ENCODE peak calls at places on chromosomes 2 and 18, in five cellular contexts. L is cerebellar cortex, B is adipocyte, D is naive B cell, E is iPS-NIHi11. G is an unnamed sample.

GRCh38 chr2:36380624-36381481 is 25.3 kb downstream of the CRIM1 start:
- DNase-seq in L (no peak), B (no peak), D (no peak), E (peak), G (peak)

GRCh38 chr18:14965553-14965952 is 217.6 kb downstream of the ANKRD30B start:
- DNase-seq in L (no peak), B (no peak), D (no peak), E (no peak), G (no peak)

GRCh38 chr18:12821408-12821807 is 62.6 kb downstream of the PTPN2 start:
- DNase-seq in L (no peak), B (no peak), D (no peak), E (peak), G (peak)

GRCh38 chr2:9656270-9656766 is 25.5 kb upstream of the YWHAQ start:
- DNase-seq in L (no peak), B (peak), D (no peak), E (peak), G (peak)

GRCh38 chr2:1739961-1740713 is 4.2 kb downstream of the PXDN start:
- DNase-seq in L (no peak), B (no peak), D (no peak), E (no peak), G (peak)

GRCh38 chr2:175889557-175890355 is 112.3 kb downstream of the LNPK start:
- DNase-seq in L (no peak), B (peak), D (no peak), E (no peak), G (no peak)

GRCh38 chr18:79972720-79973119 is 8.3 kb downstream of the HSBP1L1 start:
- DNase-seq in L (no peak), B (no peak), D (no peak), E (no peak), G (no peak)

GRCh38 chr2:44937688-44938240 is 3.7 kb upstream of the SIX3 start:
- DNase-seq in L (no peak), B (no peak), D (no peak), E (no peak), G (peak)

GRCh38 chr18:845152-845819 is 33.2 kb upstream of the YES1 start:
- DNase-seq in L (no peak), B (peak), D (no peak), E (no peak), G (no peak)

GRCh38 chr2:44952143-44952805 is 10.8 kb downstream of the SIX3 start:
- DNase-seq in L (peak), B (peak), D (peak), E (peak), G (peak)

GRCh38 chr18:4096501-4096900 is 358.6 kb downstream of the DLGAP1 start:
- DNase-seq in L (no peak), B (no peak), D (no peak), E (no peak), G (no peak)

GRCh38 chr2:96816836-96817702 is 1.0 kb downstream of the CNNM3 start:
- DNase-seq in L (peak), B (peak), D (no peak), E (no peak), G (peak)

GRCh38 chr2:144261966-144262365 is 258.0 kb downstream of the ZEB2 start:
- DNase-seq in L (no peak), B (no peak), D (no peak), E (no peak), G (no peak)

GRCh38 chr2:204468689-204469429 is 76.4 kb upstream of the PARD3B start:
- DNase-seq in L (no peak), B (peak), D (no peak), E (no peak), G (no peak)

GRCh38 chr2:121177905-121178304 is 107.1 kb downstream of the TFCP2L1 start:
- DNase-seq in L (no peak), B (no peak), D (no peak), E (no peak), G (no peak)

GRCh38 chr2:34705556-34706247 is 1106.6 kb upstream of the FAM98A start:
- DNase-seq in L (no peak), B (no peak), D (no peak), E (no peak), G (no peak)

GRCh38 chr18:78984941-78985784 is 5.5 kb downstream of the SALL3 start:
- DNase-seq in L (peak), B (no peak), D (no peak), E (peak), G (peak)

G was measured in endodermal cell.